ENCODE peak calls at places on chromosomes 11 and 22, in ten cellular contexts. Z is heart left ventricle; C is omental fat pad; P is Right ventricle myocardium superior; T is pancreas; F is gastroesophageal sphincter; K is stimulated activated naive B cell treated with anti-CD40 and anti-IgM and Interleukin-4, amounts not matched to agents 10 μg/mL and 1 μg/mL and 100 μg/mL, for 72 hours; O is right cardiac atrium; X is aorta; J is activated T-helper 17 cell treated with anti-CD3 and anti-CD28 coated beads, Interleukin-2, amount 50 U/mL, for 72 hours. H is an unnamed sample.

GRCh38 chr11:119989422-119989821 is 148.5 kb downstream of the TRIM29 start:
- ATAC-seq in Z (no peak), C (no peak), P (peak; percentile 33), T (no peak), F (no peak), K (no peak), O (no peak), X (no peak), J (no peak), H (no peak)

GRCh38 chr11:123351375-123351774 is 78.7 kb upstream of the GRAMD1B start:
- ATAC-seq in Z (peak; percentile 73), C (no peak), P (peak; percentile 68), T (no peak), F (no peak), K (no peak), O (peak; percentile 67), X (no peak), J (no peak), H (no peak)

GRCh38 chr11:81874627-81875026 is 859.0 kb downstream of the FAM181B start:
- ATAC-seq in Z (no peak), C (no peak), P (no peak), T (no peak), F (no peak), K (no peak), O (no peak), X (no peak), J (peak; percentile 18), H (no peak)

GRCh38 chr11:11171854-11172253 is 181.2 kb downstream of the CSNK2A3 start:
- ATAC-seq in Z (no peak), C (no peak), P (no peak), T (no peak), F (no peak), K (no peak), O (no peak), X (no peak), J (peak; percentile 86), H (no peak)

GRCh38 chr22:27754247-27754887 is 47.2 kb downstream of the MN1 start:
- ATAC-seq in Z (no peak), C (peak; percentile 8), P (no peak), T (no peak), F (no peak), K (no peak), O (no peak), X (no peak), J (no peak), H (peak; percentile 31)

GRCh38 chr11:13674799-13675509 is 6.5 kb downstream of the FAR1 start:
- ATAC-seq in Z (peak; percentile 39), C (no peak), P (peak; percentile 49), T (no peak), F (no peak), K (no peak), O (peak; percentile 44), X (no peak), J (no peak), H (no peak)

GRCh38 chr11:70348608-70349007 is 49.7 kb upstream of the CTTN start:
- ATAC-seq in Z (no peak), C (no peak), P (no peak), T (no peak), F (no peak), K (no peak), O (no peak), X (no peak), J (no peak), H (no peak)

GRCh38 chr11:7964873-7965272 is 374 bp downstream of the NLRP10 start:
- ATAC-seq in Z (no peak), C (no peak), P (no peak), T (no peak), F (no peak), K (no peak), O (no peak), X (no peak), J (no peak), H (no peak)

GRCh38 chr11:34809191-34810106 is 106.7 kb downstream of the APIP start:
- ATAC-seq in Z (no peak), C (no peak), P (no peak), T (no peak), F (no peak), K (no peak), O (no peak), X (no peak), J (peak; percentile 44), H (peak; percentile 84)

GRCh38 chr11:105269862-105270261 is 130.3 kb upstream of the CARD18 start:
- ATAC-seq in Z (no peak), C (no peak), P (no peak), T (no peak), F (no peak), K (no peak), O (no peak), X (no peak), J (no peak), H (no peak)

GRCh38 chr22:27867114-27867957 is 51.7 kb downstream of the PITPNB start:
- ATAC-seq in Z (peak; percentile 48), C (no peak), P (peak; percentile 21), T (peak; percentile 19), F (no peak), K (peak; percentile 90), O (peak; percentile 75), X (peak; percentile 50), J (peak; percentile 76), H (no peak)

GRCh38 chr11:47616726-47617416 is 22.7 kb upstream of the C1QTNF4 start:
- ATAC-seq in Z (peak; percentile 79), C (peak; percentile 75), P (peak; percentile 79), T (peak; percentile 78), F (peak; percentile 73), K (no peak), O (peak; percentile 64), X (peak; percentile 85), J (no peak), H (peak; percentile 39)

GRCh38 chr22:48536691-48537591 is 1290.7 kb downstream of the BRD1 start:
- ATAC-seq in Z (no peak), C (no peak), P (peak; percentile 10), T (peak; percentile 86), F (peak; percentile 37), K (no peak), O (no peak), X (peak; percentile 3), J (no peak), H (peak; percentile 31)

GRCh38 chr11:24046731-24047130 is 450.1 kb upstream of the LUZP2 start:
- ATAC-seq in Z (no peak), C (no peak), P (no peak), T (no peak), F (no peak), K (no peak), O (no peak), X (no peak), J (no peak), H (no peak)

GRCh38 chr22:29994027-29994715 is 86.1 kb upstream of the HORMAD2 start:
- ATAC-seq in Z (no peak), C (no peak), P (no peak), T (peak; percentile 27), F (no peak), K (no peak), O (no peak), X (no peak), J (peak; percentile 98), H (peak; percentile 85)

GRCh38 chr11:79076526-79077115 is 364.2 kb downstream of the TENM4 start:
- ATAC-seq in Z (no peak), C (no peak), P (peak; percentile 59), T (peak; percentile 61), F (no peak), K (no peak), O (peak; percentile 47), X (no peak), J (peak; percentile 16), H (no peak)

GRCh38 chr22:19965771-19966709 is 24.4 kb upstream of the TXNRD2 start:
- ATAC-seq in Z (no peak), C (no peak), P (no peak), T (no peak), F (no peak), K (no peak), O (no peak), X (no peak), J (no peak), H (no peak)

GRCh38 chr11:70378506-70379134 is 19.7 kb upstream of the CTTN start:
- ATAC-seq in Z (no peak), C (no peak), P (no peak), T (no peak), F (no peak), K (peak; percentile 86), O (no peak), X (no peak), J (peak; percentile 29), H (no peak)

GRCh38 chr11:19890308-19890707 is 177.7 kb downstream of the NAV2 start:
- ATAC-seq in Z (no peak), C (peak; percentile 57), P (peak; percentile 21), T (peak; percentile 61), F (no peak), K (no peak), O (no peak), X (no peak), J (no peak), H (no peak)

GRCh38 chr11:111362887-111363411 is 16.1 kb downstream of the POU2AF1 start:
- ATAC-seq in Z (no peak), C (no peak), P (no peak), T (peak; percentile 79), F (no peak), K (no peak), O (no peak), X (no peak), J (no peak), H (peak; percentile 5)

GRCh38 chr11:9201372-9202162 is 63.6 kb downstream of the DENND5A start:
- ATAC-seq in Z (no peak), C (no peak), P (no peak), T (no peak), F (no peak), K (peak; percentile 38), O (no peak), X (no peak), J (peak; percentile 75), H (no peak)

GRCh38 chr11:70887428-70887827 is 364.9 kb downstream of the SHANK2 start:
- ATAC-seq in Z (no peak), C (no peak), P (no peak), T (no peak), F (no peak), K (no peak), O (no peak), X (no peak), J (no peak), H (no peak)

GRCh38 chr11:37689951-37690350 is 1091.9 kb upstream of the RAG2 start:
- ATAC-seq in Z (no peak), C (peak; percentile 78), P (no peak), T (no peak), F (no peak), K (no peak), O (no peak), X (no peak), J (no peak), H (no peak)

GRCh38 chr11:35007277-35007676 is 90.9 kb downstream of the PDHX start:
- ATAC-seq in Z (no peak), C (no peak), P (no peak), T (no peak), F (no peak), K (peak; percentile 33), O (no peak), X (no peak), J (peak; percentile 38), H (no peak)

GRCh38 chr11:119422505-119423416 is at the start of gene THY1:
- ATAC-seq in Z (no peak), C (no peak), P (no peak), T (peak; percentile 40), F (peak; percentile 62), K (peak; percentile 32), O (peak; percentile 25), X (peak; percentile 34), J (peak; percentile 14), H (no peak)

H was measured in esophagus mucosa.